ENCODE peak calls at places on chromosomes 4 and X, in eight cellular contexts. One of them, this sample, is unnamed.

GRCh38 chrX:123425904-123426303 is 241.8 kb downstream of the GRIA3 start:
- DNase-seq in mammary epithelial cell: peak
- DNase-seq in AG10803: peak
- DNase-seq in AG09309: no peak
- DNase-seq in HFF-Myc: no peak
- DNase-seq in fibroblast of pulmonary artery: peak
- DNase-seq in cardiac muscle cell: no peak
- DNase-seq in astrocyte of the cerebellum: no peak
- DNase-seq in this sample: no peak

GRCh38 chr4:140607852-140608251 is 39.1 kb upstream of the UCP1 start:
- DNase-seq in mammary epithelial cell: no peak
- DNase-seq in AG10803: no peak
- DNase-seq in AG09309: no peak
- DNase-seq in HFF-Myc: no peak
- DNase-seq in fibroblast of pulmonary artery: no peak
- DNase-seq in cardiac muscle cell: no peak
- DNase-seq in astrocyte of the cerebellum: no peak
- DNase-seq in this sample: no peak

GRCh38 chr4:139728840-139729239 is 63.2 kb downstream of the MGST2 start:
- DNase-seq in mammary epithelial cell: no peak
- DNase-seq in AG10803: no peak
- DNase-seq in AG09309: no peak
- DNase-seq in HFF-Myc: no peak
- DNase-seq in fibroblast of pulmonary artery: no peak
- DNase-seq in cardiac muscle cell: no peak
- DNase-seq in astrocyte of the cerebellum: no peak
- DNase-seq in this sample: no peak

GRCh38 chr4:36411338-36411737 is 129.9 kb downstream of the DTHD1 start:
- DNase-seq in mammary epithelial cell: no peak
- DNase-seq in AG10803: no peak
- DNase-seq in AG09309: no peak
- DNase-seq in HFF-Myc: no peak
- DNase-seq in fibroblast of pulmonary artery: no peak
- DNase-seq in cardiac muscle cell: no peak
- DNase-seq in astrocyte of the cerebellum: no peak
- DNase-seq in this sample: no peak

GRCh38 chr4:7391637-7392437 is 42.9 kb downstream of the PSAPL1 start:
- DNase-seq in mammary epithelial cell: no peak
- DNase-seq in AG10803: no peak
- DNase-seq in AG09309: no peak
- DNase-seq in HFF-Myc: no peak
- DNase-seq in fibroblast of pulmonary artery: no peak
- DNase-seq in cardiac muscle cell: no peak
- DNase-seq in astrocyte of the cerebellum: no peak
- DNase-seq in this sample: no peak

GRCh38 chr4:163494360-163495241 is at the start of gene TMA16:
- DNase-seq in mammary epithelial cell: peak
- DNase-seq in AG10803: peak
- DNase-seq in AG09309: peak
- DNase-seq in HFF-Myc: peak
- DNase-seq in fibroblast of pulmonary artery: peak
- DNase-seq in cardiac muscle cell: peak
- DNase-seq in astrocyte of the cerebellum: peak
- DNase-seq in this sample: peak

GRCh38 chr4:187251896-187252295 is 528.2 kb upstream of the FAT1 start:
- DNase-seq in mammary epithelial cell: no peak
- DNase-seq in AG10803: peak
- DNase-seq in AG09309: no peak
- DNase-seq in HFF-Myc: no peak
- DNase-seq in fibroblast of pulmonary artery: peak
- DNase-seq in cardiac muscle cell: no peak
- DNase-seq in astrocyte of the cerebellum: no peak
- DNase-seq in this sample: no peak

GRCh38 chrX:131841496-131842410 is 181.3 kb upstream of the STK26 start:
- DNase-seq in mammary epithelial cell: peak
- DNase-seq in AG10803: peak
- DNase-seq in AG09309: no peak
- DNase-seq in HFF-Myc: no peak
- DNase-seq in fibroblast of pulmonary artery: peak
- DNase-seq in cardiac muscle cell: peak
- DNase-seq in astrocyte of the cerebellum: no peak
- DNase-seq in this sample: no peak

GRCh38 chr4:137647375-137647774 is 115.1 kb upstream of the PCDH18 start:
- DNase-seq in mammary epithelial cell: no peak
- DNase-seq in AG10803: no peak
- DNase-seq in AG09309: no peak
- DNase-seq in HFF-Myc: no peak
- DNase-seq in fibroblast of pulmonary artery: no peak
- DNase-seq in cardiac muscle cell: no peak
- DNase-seq in astrocyte of the cerebellum: no peak
- DNase-seq in this sample: no peak

GRCh38 chrX:53039239-53039638 is 9.3 kb upstream of the GPR173 start:
- DNase-seq in mammary epithelial cell: no peak
- DNase-seq in AG10803: no peak
- DNase-seq in AG09309: no peak
- DNase-seq in HFF-Myc: no peak
- DNase-seq in fibroblast of pulmonary artery: no peak
- DNase-seq in cardiac muscle cell: no peak
- DNase-seq in astrocyte of the cerebellum: no peak
- DNase-seq in this sample: no peak

GRCh38 chr4:112736718-112737135 is 99.8 kb downstream of the LARP7 start:
- DNase-seq in mammary epithelial cell: no peak
- DNase-seq in AG10803: no peak
- DNase-seq in AG09309: no peak
- DNase-seq in HFF-Myc: no peak
- DNase-seq in fibroblast of pulmonary artery: no peak
- DNase-seq in cardiac muscle cell: no peak
- DNase-seq in astrocyte of the cerebellum: no peak
- DNase-seq in this sample: no peak

GRCh38 chr4:13919021-13919441 is 291.5 kb upstream of the BOD1L1 start:
- DNase-seq in mammary epithelial cell: no peak
- DNase-seq in AG10803: peak
- DNase-seq in AG09309: peak
- DNase-seq in HFF-Myc: peak
- DNase-seq in fibroblast of pulmonary artery: peak
- DNase-seq in cardiac muscle cell: no peak
- DNase-seq in astrocyte of the cerebellum: no peak
- DNase-seq in this sample: no peak

GRCh38 chrX:50903387-50904027 is 7.0 kb upstream of the BMP15 start:
- DNase-seq in mammary epithelial cell: peak
- DNase-seq in AG10803: peak
- DNase-seq in AG09309: no peak
- DNase-seq in HFF-Myc: no peak
- DNase-seq in fibroblast of pulmonary artery: peak
- DNase-seq in cardiac muscle cell: peak
- DNase-seq in astrocyte of the cerebellum: peak
- DNase-seq in this sample: no peak

GRCh38 chrX:9340619-9341304 is 124.1 kb upstream of the TBL1X start:
- DNase-seq in mammary epithelial cell: no peak
- DNase-seq in AG10803: peak
- DNase-seq in AG09309: no peak
- DNase-seq in HFF-Myc: no peak
- DNase-seq in fibroblast of pulmonary artery: peak
- DNase-seq in cardiac muscle cell: no peak
- DNase-seq in astrocyte of the cerebellum: no peak
- DNase-seq in this sample: no peak

GRCh38 chrX:5775985-5776384 is 452.7 kb downstream of the NLGN4X start:
- DNase-seq in mammary epithelial cell: no peak
- DNase-seq in AG10803: no peak
- DNase-seq in AG09309: no peak
- DNase-seq in HFF-Myc: no peak
- DNase-seq in fibroblast of pulmonary artery: no peak
- DNase-seq in cardiac muscle cell: no peak
- DNase-seq in astrocyte of the cerebellum: no peak
- DNase-seq in this sample: no peak

GRCh38 chr4:37066149-37066548 is 178.4 kb upstream of the NWD2 start:
- DNase-seq in mammary epithelial cell: no peak
- DNase-seq in AG10803: no peak
- DNase-seq in AG09309: no peak
- DNase-seq in HFF-Myc: no peak
- DNase-seq in fibroblast of pulmonary artery: no peak
- DNase-seq in cardiac muscle cell: no peak
- DNase-seq in astrocyte of the cerebellum: no peak
- DNase-seq in this sample: no peak

GRCh38 chrX:97039363-97040029 is 155.8 kb downstream of the RPA4 start:
- DNase-seq in mammary epithelial cell: peak
- DNase-seq in AG10803: peak
- DNase-seq in AG09309: no peak
- DNase-seq in HFF-Myc: no peak
- DNase-seq in fibroblast of pulmonary artery: peak
- DNase-seq in cardiac muscle cell: no peak
- DNase-seq in astrocyte of the cerebellum: peak
- DNase-seq in this sample: peak

GRCh38 chrX:2696698-2697215 is 5.7 kb downstream of the CD99 start:
- DNase-seq in mammary epithelial cell: peak
- DNase-seq in AG10803: peak
- DNase-seq in AG09309: no peak
- DNase-seq in HFF-Myc: peak
- DNase-seq in fibroblast of pulmonary artery: peak
- DNase-seq in cardiac muscle cell: no peak
- DNase-seq in astrocyte of the cerebellum: no peak
- DNase-seq in this sample: no peak

GRCh38 chr4:55175779-55176231 is 50.4 kb upstream of the KDR start:
- DNase-seq in mammary epithelial cell: no peak
- DNase-seq in AG10803: peak
- DNase-seq in AG09309: no peak
- DNase-seq in HFF-Myc: no peak
- DNase-seq in fibroblast of pulmonary artery: peak
- DNase-seq in cardiac muscle cell: no peak
- DNase-seq in astrocyte of the cerebellum: no peak
- DNase-seq in this sample: no peak

GRCh38 chrX:25536307-25536970 is 520.7 kb upstream of the ARX start:
- DNase-seq in mammary epithelial cell: no peak
- DNase-seq in AG10803: no peak
- DNase-seq in AG09309: no peak
- DNase-seq in HFF-Myc: no peak
- DNase-seq in fibroblast of pulmonary artery: no peak
- DNase-seq in cardiac muscle cell: no peak
- DNase-seq in astrocyte of the cerebellum: no peak
- DNase-seq in this sample: no peak

GRCh38 chr4:38430841-38431240 is 233.2 kb upstream of the KLF3 start:
- DNase-seq in mammary epithelial cell: peak
- DNase-seq in AG10803: no peak
- DNase-seq in AG09309: no peak
- DNase-seq in HFF-Myc: no peak
- DNase-seq in fibroblast of pulmonary artery: no peak
- DNase-seq in cardiac muscle cell: no peak
- DNase-seq in astrocyte of the cerebellum: no peak
- DNase-seq in this sample: no peak

DNA sequence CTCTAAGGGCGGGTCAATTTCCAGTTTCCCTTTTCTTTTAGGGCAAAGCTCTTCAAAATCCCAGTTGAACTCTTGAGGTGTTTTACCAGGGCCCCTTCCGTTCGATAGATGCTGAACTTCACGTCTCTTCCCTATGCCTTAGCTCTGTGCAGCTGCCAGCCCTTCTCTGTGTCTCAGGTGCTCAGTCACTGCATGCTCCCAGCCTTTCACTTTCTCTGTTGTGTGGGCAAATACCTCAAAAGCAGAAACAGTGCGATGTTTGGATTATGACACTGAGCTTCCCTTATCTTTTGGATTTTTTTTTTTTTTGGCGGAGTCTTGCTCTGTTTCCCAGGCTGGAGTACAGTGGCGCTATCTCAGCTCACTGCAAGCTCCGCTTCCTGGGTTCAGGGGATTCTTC is 108.5 kb downstream of the CLDN22 start:
- DNase-seq in mammary epithelial cell: no peak
- DNase-seq in AG10803: no peak
- DNase-seq in AG09309: no peak
- DNase-seq in HFF-Myc: no peak
- DNase-seq in fibroblast of pulmonary artery: no peak
- DNase-seq in cardiac muscle cell: no peak
- DNase-seq in astrocyte of the cerebellum: no peak
- DNase-seq in this sample: no peak
- H3K4me3 ChIP-seq in mammary epithelial cell: no peak
- H3K4me3 ChIP-seq in AG10803: no peak
- H3K4me3 ChIP-seq in AG09309: no peak
- H3K4me3 ChIP-seq in HFF-Myc: no peak
- H3K4me3 ChIP-seq in fibroblast of pulmonary artery: no peak
- H3K4me3 ChIP-seq in cardiac muscle cell: no peak
- H3K4me3 ChIP-seq in astrocyte of the cerebellum: no peak
- H3K4me3 ChIP-seq in this sample: no peak

DNA sequence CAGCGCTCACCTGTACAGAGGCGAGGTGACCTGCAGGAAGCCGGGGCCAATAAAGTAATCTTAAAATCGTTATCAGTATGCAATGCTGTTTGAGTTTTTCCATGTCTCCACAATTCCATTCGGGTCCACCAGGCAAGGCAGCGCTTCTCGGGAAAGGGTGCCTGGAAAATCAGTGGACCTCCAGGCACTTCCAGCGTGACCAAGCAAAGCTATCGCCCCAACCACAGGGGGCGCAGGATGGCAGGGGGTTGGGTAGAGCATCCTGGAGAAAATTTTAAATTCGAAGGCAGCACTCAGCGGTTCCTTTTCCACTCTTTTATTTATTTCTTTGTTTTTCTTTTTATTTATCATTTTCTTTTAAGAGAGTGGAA is 5.4 kb upstream of the SOX3 start:
- DNase-seq in mammary epithelial cell: no peak
- DNase-seq in AG10803: no peak
- DNase-seq in AG09309: no peak
- DNase-seq in HFF-Myc: no peak
- DNase-seq in fibroblast of pulmonary artery: no peak
- DNase-seq in cardiac muscle cell: no peak
- DNase-seq in astrocyte of the cerebellum: no peak
- DNase-seq in this sample: no peak
- TF ChIP-seq CTCF in mammary epithelial cell: no peak
- TF ChIP-seq CTCF in AG10803: no peak
- TF ChIP-seq CTCF in AG09309: no peak
- TF ChIP-seq CTCF in HFF-Myc: no peak
- TF ChIP-seq CTCF in fibroblast of pulmonary artery: no peak
- TF ChIP-seq CTCF in cardiac muscle cell: no peak
- TF ChIP-seq CTCF in astrocyte of the cerebellum: peak
- TF ChIP-seq CTCF in this sample: no peak

DNA sequence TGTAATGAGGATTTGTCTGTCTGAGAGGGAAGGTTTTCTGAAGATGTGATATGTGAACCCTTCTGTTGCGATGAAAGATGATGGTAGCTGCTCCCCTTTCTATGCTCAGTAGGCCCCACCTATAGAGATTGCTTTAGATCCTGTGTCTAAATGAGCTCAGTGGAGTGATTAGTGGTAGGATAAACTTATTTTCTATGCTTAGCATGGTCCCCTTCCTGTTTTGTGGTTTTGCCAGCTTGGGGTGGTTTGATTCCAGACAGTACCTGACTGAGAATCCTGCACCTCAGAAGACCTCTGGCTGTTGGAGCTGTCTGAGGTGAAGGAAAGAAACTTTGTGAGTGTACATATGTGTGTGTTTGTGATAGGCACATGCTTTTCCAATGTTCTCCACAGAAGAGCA is 17.7 kb downstream of the MSN start:
- DNase-seq in mammary epithelial cell: no peak
- DNase-seq in AG10803: no peak
- DNase-seq in AG09309: no peak
- DNase-seq in HFF-Myc: no peak
- DNase-seq in fibroblast of pulmonary artery: no peak
- DNase-seq in cardiac muscle cell: no peak
- DNase-seq in astrocyte of the cerebellum: no peak
- DNase-seq in this sample: no peak
- H3K4me3 ChIP-seq in mammary epithelial cell: no peak
- H3K4me3 ChIP-seq in AG10803: no peak
- H3K4me3 ChIP-seq in AG09309: no peak
- H3K4me3 ChIP-seq in HFF-Myc: no peak
- H3K4me3 ChIP-seq in fibroblast of pulmonary artery: no peak
- H3K4me3 ChIP-seq in cardiac muscle cell: no peak
- H3K4me3 ChIP-seq in astrocyte of the cerebellum: no peak
- H3K4me3 ChIP-seq in this sample: no peak

GRCh38 chr4:5409980-5410618 is 298.3 kb downstream of the EVC2 start:
- DNase-seq in mammary epithelial cell: peak
- DNase-seq in AG10803: no peak
- DNase-seq in AG09309: no peak
- DNase-seq in HFF-Myc: no peak
- DNase-seq in fibroblast of pulmonary artery: no peak
- DNase-seq in cardiac muscle cell: peak
- DNase-seq in astrocyte of the cerebellum: no peak
- DNase-seq in this sample: no peak
- TF ChIP-seq CTCF in mammary epithelial cell: peak
- TF ChIP-seq CTCF in AG10803: no peak
- TF ChIP-seq CTCF in AG09309: no peak
- TF ChIP-seq CTCF in HFF-Myc: no peak
- TF ChIP-seq CTCF in fibroblast of pulmonary artery: no peak
- TF ChIP-seq CTCF in cardiac muscle cell: no peak
- TF ChIP-seq CTCF in astrocyte of the cerebellum: no peak
- TF ChIP-seq CTCF in this sample: peak